ENCODE peak calls at places on chromosome 3, in seven cellular contexts. I is Calu3, V is HFF-Myc, M is tibial artery, P is AG10803, F is IMR-90, Q is AG04450. U is an unnamed sample.

GRCh38 chr3:127518456-127519081 is 72.0 kb downstream of the TPRA1 start:
- DNase-seq in M (no peak), Q (no peak), F (no peak), P (no peak), I (no peak), V (no peak), U (no peak)

GRCh38 chr3:62416109-62416508 is 42.8 kb upstream of the FEZF2 start:
- DNase-seq in Q (no peak), V (no peak), I (no peak), M (no peak), P (no peak), F (no peak), U (no peak)

GRCh38 chr3:39501982-39502837 is 34.7 kb downstream of the MOBP start:
- DNase-seq in V (no peak), P (no peak), I (peak; percentile 11), M (no peak), Q (no peak), F (no peak), U (no peak)

GRCh38 chr3:52529376-52530333 is 4.0 kb downstream of the NT5DC2 start:
- DNase-seq in P (peak; percentile 47), M (peak; percentile 60), Q (no peak), V (no peak), I (no peak), F (peak; percentile 46), U (no peak)

GRCh38 chr3:175346573-175347356 is 487.6 kb downstream of the NAALADL2 start:
- DNase-seq in F (peak; percentile 95), V (peak; percentile 82), I (peak; percentile 79), Q (peak; percentile 81), M (peak; percentile 64), P (peak; percentile 87), U (peak; percentile 72)

GRCh38 chr3:121508384-121508783 is 37.4 kb downstream of the POLQ start:
- DNase-seq in Q (no peak), F (no peak), V (no peak), M (no peak), P (no peak), I (peak; percentile 9), U (no peak)

GRCh38 chr3:24237971-24238767 is 256.5 kb downstream of the THRB start:
- DNase-seq in P (peak; percentile 99), M (no peak), F (peak; percentile 89), Q (peak; percentile 76), I (peak; percentile 70), V (peak; percentile 92), U (peak; percentile 91)

GRCh38 chr3:36843065-36844051 is 79.0 kb upstream of the DCLK3 start:
- DNase-seq in F (peak; percentile 23), P (peak; percentile 12), I (peak; percentile 42), Q (no peak), V (no peak), M (no peak), U (no peak)

GRCh38 chr3:114697441-114697840 is 403.6 kb downstream of the TIGIT start:
- DNase-seq in F (no peak), M (no peak), P (no peak), I (no peak), V (no peak), Q (no peak), U (no peak)

GRCh38 chr3:112531358-112531781 is 30.4 kb downstream of the ATG3 start:
- DNase-seq in Q (peak; percentile 6), I (no peak), P (peak; percentile 44), F (peak; percentile 49), M (no peak), V (no peak), U (peak; percentile 4)

GRCh38 chr3:99928758-99929408 is 111.2 kb downstream of the CMSS1 start:
- DNase-seq in M (no peak), I (no peak), F (no peak), P (no peak), V (no peak), Q (no peak), U (no peak)

DNA sequence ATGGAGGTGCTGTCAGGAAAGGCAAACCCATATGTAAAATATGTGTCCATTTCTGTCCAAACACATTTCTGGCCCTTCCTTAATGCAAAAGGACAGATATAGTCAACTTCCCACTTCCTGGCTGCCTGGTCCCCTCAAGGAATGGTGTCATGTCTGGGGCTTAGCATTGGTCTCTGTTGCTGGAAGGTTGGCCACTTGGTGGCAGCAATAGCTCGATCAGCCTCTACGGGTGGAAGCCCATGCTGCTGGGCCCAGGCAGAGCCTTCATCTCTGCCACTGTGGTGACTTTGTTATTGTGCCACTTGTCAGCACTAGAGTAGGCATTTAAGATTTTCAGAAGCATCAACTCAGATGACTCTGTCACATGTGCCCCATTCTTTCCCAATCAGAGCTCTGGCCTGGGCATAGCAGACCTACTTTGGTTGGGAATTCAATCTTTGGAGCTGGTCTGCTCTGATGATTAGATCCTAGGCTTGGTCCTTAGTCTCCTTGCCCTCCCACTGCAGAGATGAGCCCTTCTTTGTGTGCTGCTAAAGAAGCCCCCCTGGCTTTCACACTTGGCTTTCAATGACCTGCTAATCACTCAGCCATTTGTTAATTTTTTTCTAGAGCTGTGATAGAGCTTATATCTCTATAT is 51.0 kb upstream of the SPSB4 start:
- DNase-seq in F (peak; percentile 42), Q (peak; percentile 7), M (peak; percentile 34), P (peak; percentile 48), V (peak; percentile 16), I (peak; percentile 81), U (peak; percentile 14)
- TF ChIP-seq CTCF in F (peak; percentile 70), Q (peak; percentile 78), M (peak; percentile 55), P (peak; percentile 74), V (peak; percentile 67), I (peak; percentile 67), U (peak; percentile 71)

DNA sequence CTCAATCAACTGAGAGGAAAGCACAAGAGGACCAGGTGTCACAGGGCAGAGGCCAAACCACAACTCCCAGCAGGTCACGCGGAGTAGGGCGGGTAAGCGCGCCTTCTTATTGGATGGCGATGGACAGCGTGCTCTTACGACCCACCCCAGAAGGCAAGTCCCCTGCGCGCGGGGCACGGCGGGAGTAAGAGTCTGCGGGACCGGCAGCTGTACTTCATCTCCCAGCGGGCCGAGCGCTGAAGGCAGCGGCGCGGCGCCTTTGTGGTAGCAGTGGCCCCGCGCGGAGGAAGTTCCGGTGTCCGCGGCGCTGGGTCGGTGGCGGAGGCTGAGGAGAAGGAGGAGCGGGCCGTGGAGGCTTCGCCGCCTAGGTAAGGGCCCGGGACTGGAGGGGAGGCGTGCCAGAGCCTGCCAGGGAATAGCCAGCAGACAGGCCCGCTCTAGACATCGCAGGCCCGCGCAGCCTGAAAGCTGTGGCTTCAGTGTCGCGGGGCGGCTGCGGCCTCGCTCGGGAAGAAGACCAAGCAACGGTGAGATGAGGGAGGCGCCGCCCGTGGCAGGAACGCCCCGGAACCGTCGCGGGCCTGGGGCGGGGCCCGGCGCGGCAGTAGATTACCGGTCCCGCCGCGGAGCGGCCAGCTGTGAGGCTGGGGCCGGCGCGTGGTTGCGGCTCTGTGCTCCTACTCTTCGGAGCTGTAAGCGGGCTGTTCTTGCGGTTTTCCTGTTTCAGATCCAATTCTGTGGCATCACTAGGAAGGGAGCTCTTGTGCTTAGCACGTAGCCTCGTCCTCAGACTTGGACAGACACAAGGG is at the start of gene RBM6:
- DNase-seq in F (peak; percentile 97), I (peak; percentile 96), M (peak; percentile 98), P (peak; percentile 98), Q (peak; percentile 94), V (peak; percentile 94), U (peak; percentile 94)
- TF ChIP-seq CTCF in F (no peak), I (no peak), M (no peak), P (no peak), Q (no peak), V (no peak), U (no peak)

GRCh38 chr3:64240959-64241358 is 15.7 kb upstream of the PRICKLE2 start:
- DNase-seq in V (no peak), Q (no peak), P (no peak), I (no peak), F (no peak), M (no peak), U (no peak)

GRCh38 chr3:64240445-64240844 is 15.2 kb upstream of the PRICKLE2 start:
- DNase-seq in M (no peak), I (no peak), Q (no peak), F (no peak), P (no peak), V (no peak), U (no peak)

GRCh38 chr3:64248247-64248646 is 23.0 kb upstream of the PRICKLE2 start:
- DNase-seq in M (no peak), I (no peak), Q (no peak), V (no peak), P (no peak), F (no peak), U (no peak)

GRCh38 chr3:64242435-64242834 is 17.2 kb upstream of the PRICKLE2 start:
- DNase-seq in P (peak; percentile 14), F (no peak), I (peak; percentile 47), Q (no peak), V (no peak), M (no peak), U (no peak)

DNA sequence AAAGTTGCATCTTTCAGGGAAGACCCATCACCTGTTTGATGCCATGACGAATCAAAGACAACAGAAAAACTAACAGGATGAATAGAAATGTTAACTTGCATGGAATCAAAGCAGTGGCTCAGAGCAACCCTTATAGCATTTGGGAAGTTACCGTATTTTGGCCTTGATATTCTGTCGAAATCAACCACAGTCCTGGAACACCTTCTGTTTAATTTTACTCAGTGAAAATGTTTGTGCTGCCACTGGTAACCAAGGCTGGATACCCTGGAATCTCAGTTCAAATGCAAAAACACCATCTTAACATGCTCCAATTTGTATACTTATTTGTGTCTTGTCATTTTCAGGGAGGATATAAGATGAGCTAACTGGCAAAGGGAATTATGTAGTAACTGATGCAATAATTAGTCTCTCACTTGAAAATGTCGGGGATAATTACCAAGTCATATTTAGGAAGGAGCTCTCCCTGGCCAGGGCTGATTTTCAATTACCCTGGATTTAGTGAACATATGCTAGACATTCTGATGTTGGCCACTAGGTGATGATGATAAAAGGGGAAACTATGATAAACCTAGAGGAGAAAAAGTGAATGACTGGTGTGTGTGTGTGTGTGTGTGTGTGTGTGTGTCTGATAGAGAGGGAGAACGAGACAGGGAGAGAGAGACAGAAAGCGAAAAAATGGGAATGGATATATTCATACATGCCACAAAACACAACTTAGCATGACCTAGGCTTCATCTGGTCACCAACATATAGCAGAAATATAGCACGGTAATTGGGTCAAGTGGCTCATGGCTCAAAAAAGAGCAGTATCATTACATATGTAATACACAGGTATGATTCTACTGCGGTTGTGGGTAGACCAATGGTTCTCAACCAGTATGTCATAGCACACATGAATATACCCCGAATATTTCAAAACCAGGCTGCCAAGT is 19.0 kb upstream of the PRICKLE2 start:
- DNase-seq in Q (no peak), P (peak; percentile 70), M (no peak), I (peak; percentile 32), F (no peak), V (no peak), U (no peak)
- TF ChIP-seq CTCF in Q (peak; percentile 50), P (peak; percentile 41), M (no peak), I (peak; percentile 38), F (peak; percentile 58), V (peak; percentile 54), U (peak; percentile 36)

GRCh38 chr3:43876648-43877047 is 185.9 kb downstream of the ABHD5 start:
- DNase-seq in Q (no peak), I (no peak), M (no peak), F (no peak), P (no peak), V (no peak), U (no peak)

GRCh38 chr3:43874290-43874689 is 183.6 kb downstream of the ABHD5 start:
- DNase-seq in M (no peak), F (no peak), P (no peak), Q (no peak), I (no peak), V (no peak), U (no peak)

GRCh38 chr3:43882976-43883680 is 192.4 kb downstream of the ABHD5 start:
- DNase-seq in Q (no peak), M (no peak), I (no peak), V (no peak), F (no peak), P (no peak), U (no peak)

GRCh38 chr3:43883729-43884396 is 193.1 kb downstream of the ABHD5 start:
- DNase-seq in V (no peak), P (no peak), F (no peak), Q (no peak), M (no peak), I (peak; percentile 7), U (no peak)

GRCh38 chr3:43879166-43879565 is 188.4 kb downstream of the ABHD5 start:
- DNase-seq in F (no peak), M (no peak), V (no peak), P (no peak), Q (no peak), I (peak; percentile 59), U (no peak)
- TF ChIP-seq CTCF in F (peak; percentile 19), M (no peak), V (peak; percentile 20), P (peak; percentile 21), Q (peak; percentile 36), I (no peak), U (no peak)